ENCODE peak calls at places on chromosomes 4 and X, in nine cellular contexts. One of them, this sample, is unnamed.

GRCh38 chr4:82528868-82529267 is 32.9 kb downstream of the TMEM150C start:
- DNase-seq in CD4-positive, alpha-beta memory T cell: no peak
- DNase-seq in NCI-H1092: no peak
- DNase-seq in activated effector memory CD4-positive, alpha-beta T cell treated with Interleukin-2 at 50 U/mL for 16 hours: no peak
- DNase-seq in NCI-H524: no peak
- DNase-seq in HT-29: no peak
- DNase-seq in left ventricle myocardium inferior: no peak
- DNase-seq in GDM1: no peak
- DNase-seq in NCI-H1694: no peak
- DNase-seq in this sample: no peak

GRCh38 chr4:55528495-55528894 is 18.2 kb downstream of the CLOCK start:
- DNase-seq in HT-29: no peak
- DNase-seq in GDM1: no peak
- DNase-seq in activated effector memory CD4-positive, alpha-beta T cell treated with Interleukin-2 at 50 U/mL for 16 hours: no peak
- DNase-seq in NCI-H1092: no peak
- DNase-seq in CD4-positive, alpha-beta memory T cell: no peak
- DNase-seq in NCI-H1694: no peak
- DNase-seq in left ventricle myocardium inferior: no peak
- DNase-seq in NCI-H524: no peak
- DNase-seq in this sample: no peak

GRCh38 chrX:51496501-51497291 is at the start of gene NUDT11:
- DNase-seq in NCI-H1092: peak; percentile 87
- DNase-seq in CD4-positive, alpha-beta memory T cell: peak; percentile 9
- DNase-seq in GDM1: no peak
- DNase-seq in activated effector memory CD4-positive, alpha-beta T cell treated with Interleukin-2 at 50 U/mL for 16 hours: no peak
- DNase-seq in left ventricle myocardium inferior: peak; percentile 48
- DNase-seq in NCI-H524: peak; percentile 57
- DNase-seq in NCI-H1694: no peak
- DNase-seq in HT-29: no peak
- DNase-seq in this sample: peak; percentile 32

GRCh38 chr4:93184093-93184492 is 644.5 kb upstream of the ATOH1 start:
- DNase-seq in HT-29: no peak
- DNase-seq in GDM1: no peak
- DNase-seq in activated effector memory CD4-positive, alpha-beta T cell treated with Interleukin-2 at 50 U/mL for 16 hours: no peak
- DNase-seq in NCI-H1092: peak; percentile 85
- DNase-seq in CD4-positive, alpha-beta memory T cell: no peak
- DNase-seq in NCI-H524: no peak
- DNase-seq in NCI-H1694: peak; percentile 10
- DNase-seq in left ventricle myocardium inferior: no peak
- DNase-seq in this sample: no peak

GRCh38 chrX:340641-341423 is 22.2 kb upstream of the GTPBP6 start:
- DNase-seq in HT-29: no peak
- DNase-seq in NCI-H1694: no peak
- DNase-seq in NCI-H1092: no peak
- DNase-seq in CD4-positive, alpha-beta memory T cell: no peak
- DNase-seq in activated effector memory CD4-positive, alpha-beta T cell treated with Interleukin-2 at 50 U/mL for 16 hours: no peak
- DNase-seq in GDM1: no peak
- DNase-seq in left ventricle myocardium inferior: peak; percentile 11
- DNase-seq in NCI-H524: no peak
- DNase-seq in this sample: no peak

GRCh38 chrX:16444353-16444752 is 205.6 kb upstream of the S100G start:
- DNase-seq in GDM1: no peak
- DNase-seq in NCI-H524: no peak
- DNase-seq in NCI-H1694: no peak
- DNase-seq in left ventricle myocardium inferior: no peak
- DNase-seq in NCI-H1092: peak; percentile 63
- DNase-seq in HT-29: no peak
- DNase-seq in activated effector memory CD4-positive, alpha-beta T cell treated with Interleukin-2 at 50 U/mL for 16 hours: no peak
- DNase-seq in CD4-positive, alpha-beta memory T cell: no peak
- DNase-seq in this sample: no peak

GRCh38 chr4:121125486-121125885 is 38.6 kb downstream of the TNIP3 start:
- DNase-seq in NCI-H524: no peak
- DNase-seq in NCI-H1092: no peak
- DNase-seq in CD4-positive, alpha-beta memory T cell: no peak
- DNase-seq in GDM1: no peak
- DNase-seq in activated effector memory CD4-positive, alpha-beta T cell treated with Interleukin-2 at 50 U/mL for 16 hours: no peak
- DNase-seq in left ventricle myocardium inferior: no peak
- DNase-seq in NCI-H1694: no peak
- DNase-seq in HT-29: no peak
- DNase-seq in this sample: no peak

GRCh38 chr4:85732124-85732523 is 257.2 kb downstream of the ARHGAP24 start:
- DNase-seq in GDM1: no peak
- DNase-seq in NCI-H1694: no peak
- DNase-seq in left ventricle myocardium inferior: no peak
- DNase-seq in NCI-H1092: no peak
- DNase-seq in HT-29: no peak
- DNase-seq in NCI-H524: no peak
- DNase-seq in activated effector memory CD4-positive, alpha-beta T cell treated with Interleukin-2 at 50 U/mL for 16 hours: no peak
- DNase-seq in CD4-positive, alpha-beta memory T cell: no peak
- DNase-seq in this sample: no peak

GRCh38 chr4:123479944-123480343 is 83.3 kb downstream of the SPRY1 start:
- DNase-seq in NCI-H524: no peak
- DNase-seq in CD4-positive, alpha-beta memory T cell: no peak
- DNase-seq in NCI-H1694: no peak
- DNase-seq in NCI-H1092: no peak
- DNase-seq in HT-29: peak; percentile 42
- DNase-seq in GDM1: no peak
- DNase-seq in activated effector memory CD4-positive, alpha-beta T cell treated with Interleukin-2 at 50 U/mL for 16 hours: no peak
- DNase-seq in left ventricle myocardium inferior: no peak
- DNase-seq in this sample: no peak

GRCh38 chr4:47032405-47033106 is 1.2 kb downstream of the GABRB1 start:
- DNase-seq in CD4-positive, alpha-beta memory T cell: peak; percentile 13
- DNase-seq in NCI-H524: peak; percentile 69
- DNase-seq in activated effector memory CD4-positive, alpha-beta T cell treated with Interleukin-2 at 50 U/mL for 16 hours: no peak
- DNase-seq in NCI-H1694: peak; percentile 39
- DNase-seq in HT-29: peak; percentile 43
- DNase-seq in NCI-H1092: peak; percentile 2
- DNase-seq in left ventricle myocardium inferior: peak; percentile 46
- DNase-seq in GDM1: no peak
- DNase-seq in this sample: peak; percentile 76

GRCh38 chrX:150517303-150517896 is 51.0 kb upstream of the MTM1 start:
- DNase-seq in HT-29: no peak
- DNase-seq in NCI-H1092: no peak
- DNase-seq in GDM1: no peak
- DNase-seq in NCI-H524: no peak
- DNase-seq in activated effector memory CD4-positive, alpha-beta T cell treated with Interleukin-2 at 50 U/mL for 16 hours: no peak
- DNase-seq in NCI-H1694: no peak
- DNase-seq in left ventricle myocardium inferior: no peak
- DNase-seq in CD4-positive, alpha-beta memory T cell: no peak
- DNase-seq in this sample: no peak

GRCh38 chr4:123701046-123701445 is 304.5 kb downstream of the SPRY1 start:
- DNase-seq in NCI-H1092: no peak
- DNase-seq in GDM1: no peak
- DNase-seq in CD4-positive, alpha-beta memory T cell: no peak
- DNase-seq in NCI-H524: no peak
- DNase-seq in activated effector memory CD4-positive, alpha-beta T cell treated with Interleukin-2 at 50 U/mL for 16 hours: no peak
- DNase-seq in NCI-H1694: no peak
- DNase-seq in left ventricle myocardium inferior: no peak
- DNase-seq in HT-29: no peak
- DNase-seq in this sample: no peak

GRCh38 chrX:39564751-39565150 is 533.0 kb downstream of the BCOR start:
- DNase-seq in GDM1: no peak
- DNase-seq in NCI-H524: no peak
- DNase-seq in NCI-H1694: no peak
- DNase-seq in HT-29: no peak
- DNase-seq in left ventricle myocardium inferior: no peak
- DNase-seq in CD4-positive, alpha-beta memory T cell: no peak
- DNase-seq in NCI-H1092: no peak
- DNase-seq in activated effector memory CD4-positive, alpha-beta T cell treated with Interleukin-2 at 50 U/mL for 16 hours: no peak
- DNase-seq in this sample: no peak

GRCh38 chrX:106564986-106565385 is 46.8 kb upstream of the RADX start:
- DNase-seq in activated effector memory CD4-positive, alpha-beta T cell treated with Interleukin-2 at 50 U/mL for 16 hours: no peak
- DNase-seq in left ventricle myocardium inferior: no peak
- DNase-seq in GDM1: no peak
- DNase-seq in NCI-H524: no peak
- DNase-seq in NCI-H1092: no peak
- DNase-seq in NCI-H1694: no peak
- DNase-seq in CD4-positive, alpha-beta memory T cell: no peak
- DNase-seq in HT-29: no peak
- DNase-seq in this sample: no peak

GRCh38 chr4:133969202-133969873 is 232.3 kb downstream of the PABPC4L start:
- DNase-seq in NCI-H524: peak; percentile 11
- DNase-seq in CD4-positive, alpha-beta memory T cell: no peak
- DNase-seq in left ventricle myocardium inferior: no peak
- DNase-seq in HT-29: peak; percentile 77
- DNase-seq in GDM1: no peak
- DNase-seq in NCI-H1694: peak; percentile 20
- DNase-seq in NCI-H1092: no peak
- DNase-seq in activated effector memory CD4-positive, alpha-beta T cell treated with Interleukin-2 at 50 U/mL for 16 hours: no peak
- DNase-seq in this sample: no peak